ENCODE peak calls at places on chromosome 9, in six cellular contexts. V is M059J, Y is nephron progenitor cell, U is H4, G is SW480, M is NCI-H187. E is an unnamed sample.

GRCh38 chr9:129347323-129348120 is 169.5 kb upstream of the IER5L start:
- DNase-seq in V (peak), Y (no peak), U (no peak), G (no peak), M (no peak), E (no peak)

GRCh38 chr9:123338710-123339665 is 17.0 kb upstream of the CRB2 start:
- DNase-seq in V (no peak), Y (no peak), U (no peak), G (no peak), M (no peak), E (no peak)

GRCh38 chr9:109206670-109207069 is 39.6 kb upstream of the FRRS1L start:
- DNase-seq in V (no peak), Y (no peak), U (no peak), G (no peak), M (no peak), E (peak)

GRCh38 chr9:6827370-6827949 is 69.7 kb downstream of the KDM4C start:
- DNase-seq in V (peak), Y (peak), U (peak), G (peak), M (peak), E (peak)

GRCh38 chr9:121992571-121993212 is 100.4 kb downstream of the TTLL11 start:
- DNase-seq in V (peak), Y (peak), U (peak), G (peak), M (peak), E (peak)

GRCh38 chr9:104772707-104773106 is 8.8 kb downstream of the NIPSNAP3B start:
- DNase-seq in V (no peak), Y (no peak), U (no peak), G (no peak), M (no peak), E (no peak)

GRCh38 chr9:81776834-81777233 is 87.5 kb upstream of the TLE1 start:
- DNase-seq in V (no peak), Y (no peak), U (no peak), G (no peak), M (no peak), E (no peak)

GRCh38 chr9:137462396-137463193 is 3.5 kb upstream of the NSMF start:
- DNase-seq in V (no peak), Y (no peak), U (no peak), G (no peak), M (no peak), E (no peak)

GRCh38 chr9:74334308-74334707 is 162.8 kb upstream of the RORB start:
- DNase-seq in V (no peak), Y (no peak), U (no peak), G (no peak), M (no peak), E (no peak)

GRCh38 chr9:114417511-114417910 is 29.7 kb upstream of the AKNA start:
- DNase-seq in V (peak), Y (no peak), U (peak), G (no peak), M (no peak), E (no peak)

GRCh38 chr9:136838314-136839228 is 3.7 kb upstream of the AJM1 start:
- DNase-seq in V (no peak), Y (no peak), U (no peak), G (no peak), M (no peak), E (no peak)

GRCh38 chr9:34707130-34707529 is 2.8 kb downstream of the CCL21 start:
- DNase-seq in V (no peak), Y (no peak), U (no peak), G (no peak), M (no peak), E (no peak)

GRCh38 chr9:87620727-87621322 is 105.1 kb upstream of the CTSL start:
- DNase-seq in V (peak), Y (no peak), U (peak), G (no peak), M (no peak), E (no peak)

GRCh38 chr9:92501671-92502393 is 19.5 kb upstream of the ASPN start:
- DNase-seq in V (peak), Y (no peak), U (peak), G (peak), M (no peak), E (peak)

GRCh38 chr9:14158911-14159310 is 155.0 kb downstream of the NFIB start:
- DNase-seq in V (peak), Y (no peak), U (no peak), G (no peak), M (no peak), E (no peak)

GRCh38 chr9:126591083-126591482 is 22.6 kb upstream of the LMX1B start:
- DNase-seq in V (peak), Y (no peak), U (no peak), G (peak), M (no peak), E (peak)

GRCh38 chr9:77752566-77752965 is 104.4 kb upstream of the GNA14 start:
- DNase-seq in V (peak), Y (no peak), U (no peak), G (no peak), M (no peak), E (no peak)

GRCh38 chr9:128124451-128124850 is 3.1 kb downstream of the PTGES2 start:
- DNase-seq in V (no peak), Y (no peak), U (no peak), G (no peak), M (no peak), E (no peak)